ENCODE peak calls at places on chromosomes 5 and 9, in ten cellular contexts. B, F, N, Y, M, U, W, G, J and V are unnamed samples.

GRCh38 chr5:177524941-177525655 is 8.3 kb upstream of the DDX41 start:
- ATAC-seq in W (no peak), F (no peak), G (no peak), N (no peak), M (no peak), B (no peak), Y (no peak), J (no peak), U (no peak), V (no peak)

GRCh38 chr5:77743181-77743580 is 33.0 kb downstream of the TBCA start:
- ATAC-seq in N (no peak), M (no peak), G (no peak), B (no peak), Y (no peak), U (no peak), F (no peak), J (no peak), W (no peak), V (no peak)

GRCh38 chr5:127409236-127409921 is 108.1 kb upstream of the PRRC1 start:
- ATAC-seq in F (no peak), N (no peak), B (no peak), J (no peak), Y (no peak), M (no peak), W (no peak), U (no peak), G (no peak), V (no peak)

GRCh38 chr5:14712131-14712530 is 47.6 kb downstream of the OTULIN start:
- ATAC-seq in M (no peak), B (no peak), U (no peak), F (no peak), J (no peak), G (no peak), Y (no peak), N (no peak), W (no peak), V (peak)

GRCh38 chr5:10254686-10255085 is 4.6 kb downstream of the CCT5 start:
- ATAC-seq in B (no peak), J (no peak), Y (no peak), F (no peak), W (no peak), M (no peak), N (no peak), G (no peak), U (no peak), V (no peak)

GRCh38 chr5:72231989-72232703 is 87.9 kb downstream of the MRPS27 start:
- ATAC-seq in U (peak), G (no peak), N (no peak), M (no peak), W (no peak), Y (peak), B (peak), J (peak), F (no peak), V (no peak)

GRCh38 chr5:55421074-55421529 is 113.3 kb downstream of the MTREX start:
- ATAC-seq in U (peak), G (peak), F (no peak), Y (peak), B (no peak), W (peak), N (no peak), M (no peak), J (peak), V (peak)

GRCh38 chr5:59098743-59099142 is 515.9 kb downstream of the RAB3C start:
- ATAC-seq in M (no peak), N (no peak), G (no peak), F (no peak), J (no peak), W (peak), U (no peak), Y (no peak), B (no peak), V (no peak)

GRCh38 chr5:180829711-180830110 is 27.1 kb upstream of the MGAT1 start:
- ATAC-seq in F (no peak), N (no peak), Y (no peak), W (no peak), J (no peak), M (no peak), B (no peak), G (no peak), U (no peak), V (no peak)

GRCh38 chr5:72018158-72018803 is 89.0 kb upstream of the MAP1B start:
- ATAC-seq in J (peak), B (no peak), W (peak), N (no peak), M (no peak), Y (no peak), G (peak), F (peak), U (peak), V (no peak)

GRCh38 chr9:73114958-73115357 is 36.7 kb upstream of the ANXA1 start:
- ATAC-seq in G (no peak), M (no peak), F (no peak), W (no peak), Y (no peak), U (no peak), J (no peak), B (peak), N (no peak), V (no peak)

GRCh38 chr9:126682928-126683697 is 69.4 kb downstream of the LMX1B start:
- ATAC-seq in F (no peak), W (no peak), M (peak), G (no peak), B (no peak), N (no peak), J (no peak), U (no peak), Y (no peak), V (no peak)

GRCh38 chr5:35777358-35778087 is 79.2 kb upstream of the IL7R start:
- ATAC-seq in Y (peak), W (peak), F (peak), B (peak), J (peak), N (no peak), U (peak), G (no peak), M (no peak), V (no peak)

GRCh38 chr9:132896906-132897305 is 18.2 kb downstream of the SPACA9 start:
- ATAC-seq in F (no peak), J (no peak), Y (no peak), B (no peak), M (peak), G (no peak), U (no peak), N (no peak), W (no peak), V (no peak)

GRCh38 chr9:136960212-136960937 is 8.3 kb downstream of the LCN12 start:
- ATAC-seq in J (peak), F (no peak), U (peak), G (no peak), B (peak), M (no peak), W (no peak), Y (peak), N (no peak), V (no peak)

GRCh38 chr5:169810542-169810941 is 169.8 kb downstream of the INSYN2B start:
- ATAC-seq in B (no peak), G (no peak), N (no peak), J (no peak), Y (no peak), M (no peak), W (no peak), F (no peak), U (no peak), V (no peak)

GRCh38 chr9:97579914-97580313 is 53.3 kb downstream of the TSTD2 start:
- ATAC-seq in Y (no peak), B (no peak), M (no peak), G (no peak), U (no peak), N (no peak), J (no peak), W (no peak), F (no peak), V (no peak)

GRCh38 chr9:106757539-106757938 is 105.4 kb upstream of the ZNF462 start:
- ATAC-seq in Y (no peak), M (no peak), G (no peak), U (no peak), B (no peak), N (no peak), J (no peak), F (no peak), W (no peak), V (no peak)

GRCh38 chr5:177384134-177384533 is at the start of gene SLC34A1:
- ATAC-seq in F (no peak), J (no peak), M (no peak), N (no peak), G (no peak), B (no peak), U (no peak), Y (no peak), W (no peak), V (no peak)

GRCh38 chr5:37789991-37790390 is 49.9 kb downstream of the GDNF start:
- ATAC-seq in F (no peak), G (no peak), Y (no peak), B (no peak), W (no peak), U (no peak), J (no peak), N (no peak), M (no peak), V (no peak)

GRCh38 chr5:78399115-78399514 is 38.7 kb downstream of the SCAMP1 start:
- ATAC-seq in N (no peak), J (no peak), G (no peak), U (no peak), M (no peak), B (no peak), W (no peak), F (no peak), Y (no peak), V (no peak)

GRCh38 chr9:13917534-13917933 is 396.4 kb downstream of the NFIB start:
- ATAC-seq in U (no peak), B (no peak), W (no peak), N (no peak), G (no peak), Y (no peak), M (no peak), F (no peak), J (no peak), V (no peak)

GRCh38 chr5:173667702-173668101 is 51.3 kb upstream of the BOD1 start:
- ATAC-seq in W (no peak), B (no peak), G (no peak), Y (no peak), F (no peak), M (no peak), U (no peak), J (no peak), N (no peak), V (no peak)

GRCh38 chr9:125649315-125649714 is 57.7 kb downstream of the MAPKAP1 start:
- ATAC-seq in N (no peak), W (peak), Y (peak), U (peak), J (no peak), F (peak), B (peak), M (peak), G (peak), V (no peak)